ENCODE peak calls at places on chromosomes 13 and 19, in seven cellular contexts. P, M, L, A, X, F and C are unnamed samples. For H3K4me1, the result is how much of the 10 kb centered on the place peaks cover.

GRCh38 chr13:54449922-54450321 is 1421.3 kb downstream of the OLFM4 start:
- DNase-seq in P (no peak), M (no peak), L (no peak), A (no peak), X (no peak), F (no peak), C (no peak)

GRCh38 chr13:31433201-31433600 is 233.4 kb downstream of the B3GLCT start:
- DNase-seq in P (no peak), M (no peak), L (no peak), A (no peak), X (peak), F (no peak), C (no peak)

GRCh38 chr19:51093510-51094345 is 11.0 kb upstream of the KLK14 start:
- DNase-seq in P (no peak), M (no peak), L (no peak), A (no peak), X (no peak), F (no peak), C (no peak)

GRCh38 chr19:18294467-18294864 is 13.0 kb upstream of the JUND start:
- DNase-seq in P (peak), M (peak), L (peak), A (peak), X (no peak), F (peak), C (no peak)

GRCh38 chr19:13955662-13956364 is 3.5 kb downstream of the DCAF15 start:
- DNase-seq in P (no peak), M (no peak), L (no peak), A (no peak), X (no peak), F (no peak), C (no peak)

GRCh38 chr13:51806571-51806970 is 2.6 kb upstream of the DHRS12 start:
- DNase-seq in P (no peak), M (no peak), L (peak), A (no peak), X (no peak), F (no peak), C (no peak)

GRCh38 chr13:50636007-50636704 is 207.3 kb downstream of the DLEU7 start:
- DNase-seq in P (no peak), M (no peak), L (no peak), A (no peak), X (no peak), F (peak), C (no peak)

GRCh38 chr13:21013682-21014038 is 47.7 kb downstream of the LATS2 start:
- DNase-seq in P (no peak), M (no peak), L (no peak), A (no peak), X (no peak), F (no peak), C (no peak)

GRCh38 chr13:28754698-28755545 is 36.2 kb upstream of the SLC46A3 start:
- DNase-seq in P (no peak), M (no peak), L (no peak), A (no peak), X (no peak), F (peak), C (peak)

GRCh38 chr13:57629391-57629804 is 2.1 kb upstream of the PCDH17 start:
- DNase-seq in P (no peak), M (no peak), L (peak), A (no peak), X (peak), F (no peak), C (no peak)

GRCh38 chr13:73465629-73465974 is 406.8 kb downstream of the KLF5 start:
- DNase-seq in P (no peak), M (no peak), L (no peak), A (no peak), X (peak), F (no peak), C (no peak)

GRCh38 chr13:110648155-110648819 is 32.9 kb downstream of the NAXD start:
- DNase-seq in P (peak), M (no peak), L (peak), A (no peak), X (no peak), F (peak), C (no peak)

GRCh38 chr13:94305463-94305862 is 174.0 kb downstream of the DCT start:
- DNase-seq in P (no peak), M (no peak), L (no peak), A (no peak), X (peak), F (no peak), C (no peak)

GRCh38 chr13:39961036-39961435 is 305.6 kb downstream of the COG6 start:
- DNase-seq in P (no peak), M (no peak), L (no peak), A (no peak), X (no peak), F (no peak), C (no peak)

GRCh38 chr19:18995804-18996241 is 37.5 kb downstream of the SUGP2 start:
- DNase-seq in P (peak), M (peak), L (peak), A (peak), X (peak), F (peak), C (peak)

GRCh38 chr19:55369651-55370304 is 485 bp downstream of the IL11 start:
- DNase-seq in P (peak), M (no peak), L (no peak), A (no peak), X (peak), F (peak), C (no peak)

GRCh38 chr19:6697291-6697690 is 23.2 kb downstream of the C3 start:
- DNase-seq in P (no peak), M (no peak), L (no peak), A (no peak), X (no peak), F (no peak), C (no peak)

GRCh38 chr13:106349080-106349841 is 186.2 kb downstream of the EFNB2 start:
- DNase-seq in P (no peak), M (peak), L (peak), A (no peak), X (peak), F (peak), C (peak)

GRCh38 chr19:45817725-45818301 is 2.7 kb upstream of the RSPH6A start:
- DNase-seq in P (no peak), M (no peak), L (no peak), A (no peak), X (no peak), F (peak), C (no peak)

DNA sequence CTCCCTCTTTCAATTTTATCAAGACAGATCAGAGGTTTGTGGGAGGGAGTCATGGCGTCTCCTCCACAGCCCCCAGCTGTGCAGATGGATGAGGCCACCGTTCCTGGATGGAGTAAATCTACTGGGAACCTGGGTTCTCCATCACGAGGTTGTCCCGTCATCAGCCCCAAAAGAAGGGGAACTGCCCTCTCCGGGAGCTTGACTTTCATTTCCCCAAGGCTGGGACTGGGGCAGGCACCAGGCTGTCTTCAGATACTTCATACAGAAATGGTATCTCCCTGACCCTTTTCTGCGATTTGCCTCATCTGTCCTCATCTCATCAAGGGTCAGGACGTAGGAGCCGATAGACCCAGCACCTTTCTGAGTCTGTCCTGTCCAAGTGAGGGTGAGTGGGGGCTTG is 9.8 kb downstream of the LILRB2 start:
- DNase-seq in P (peak), M (no peak), L (no peak), A (no peak), X (no peak), F (no peak), C (peak)
- H3K4me1 ChIP-seq in P (under half), M (under half), L (under half), A (under half), X (under half), F (under half), C (under half)

GRCh38 chr19:47188507-47189033 is 42.4 kb downstream of the BBC3 start:
- DNase-seq in P (no peak), M (no peak), L (no peak), A (no peak), X (no peak), F (no peak), C (no peak)
- H3K4me1 ChIP-seq in P (under half), M (under half), L (under half), A (under half), X (under half), F (under half), C (under half)

GRCh38 chr19:5622465-5623396 is at the start of the genes SAFB and SAFB2:
- DNase-seq in P (peak), M (peak), L (peak), A (peak), X (peak), F (peak), C (peak)

GRCh38 chr19:5624741-5625140 is 1.9 kb downstream of the SAFB start:
- DNase-seq in P (no peak), M (no peak), L (no peak), A (no peak), X (no peak), F (no peak), C (no peak)

GRCh38 chr19:5624154-5624663 is 1.3 kb downstream of the SAFB start:
- DNase-seq in P (peak), M (peak), L (peak), A (no peak), X (peak), F (peak), C (peak)

GRCh38 chr19:5621945-5622464 is 571 bp downstream of the SAFB2 start:
- DNase-seq in P (peak), M (peak), L (peak), A (peak), X (peak), F (peak), C (no peak)

DNA sequence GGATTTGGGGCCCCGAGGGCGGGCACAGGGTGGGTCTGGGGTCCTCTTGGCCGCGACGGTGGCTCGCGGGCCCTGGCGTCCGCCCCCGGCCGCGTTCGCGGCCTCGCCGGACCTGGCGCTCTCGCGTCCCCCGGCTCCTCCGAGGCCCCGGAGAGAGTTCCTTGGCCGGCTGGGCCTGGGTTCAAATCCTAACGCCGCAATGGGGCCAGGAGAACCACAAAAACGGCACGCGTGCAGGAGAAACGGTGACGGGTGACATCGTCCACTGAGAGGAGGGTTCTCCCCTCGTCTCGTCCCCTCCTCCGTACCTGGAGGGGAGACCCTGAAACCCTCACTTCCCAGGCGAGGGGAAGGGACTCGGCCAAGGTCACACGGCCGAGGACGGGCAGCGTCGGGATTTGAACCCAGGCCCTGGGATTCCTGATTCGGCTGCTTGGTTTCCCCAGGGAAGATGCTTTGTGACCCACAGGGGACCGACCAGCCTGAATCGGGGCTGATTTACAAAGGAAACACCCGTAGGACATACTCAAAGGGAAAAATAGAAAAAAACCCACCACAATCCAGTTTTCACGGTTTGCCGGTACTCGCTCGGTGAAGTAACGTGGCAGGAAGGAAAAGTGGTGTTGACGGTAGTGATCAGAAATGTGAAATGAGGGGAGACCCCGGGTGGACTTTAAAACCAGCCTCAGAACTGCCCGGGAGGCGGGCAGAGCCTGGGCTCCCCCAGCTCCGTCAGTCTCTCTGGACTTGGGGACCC is 692 bp downstream of the SAFB start:
- DNase-seq in P (no peak), M (no peak), L (peak), A (peak), X (no peak), F (peak), C (no peak)
- H3K4me1 ChIP-seq in P (under half), M (under half), L (half or more), A (half or more), X (half or more), F (under half), C (under half)

GRCh38 chr19:33066543-33066942 is 1.9 kb upstream of the RHPN2 start:
- DNase-seq in P (no peak), M (no peak), L (no peak), A (no peak), X (no peak), F (no peak), C (no peak)
- H3K4me1 ChIP-seq in P (under half), M (under half), L (under half), A (under half), X (under half), F (under half), C (under half)

GRCh38 chr19:38429811-38430156 is 3.7 kb upstream of the RYR1 start:
- DNase-seq in P (no peak), M (no peak), L (no peak), A (no peak), X (no peak), F (no peak), C (no peak)
- H3K4me1 ChIP-seq in P (under half), M (under half), L (under half), A (under half), X (under half), F (under half), C (under half)

GRCh38 chr13:33256148-33256547 is 29.4 kb downstream of the STARD13 start:
- DNase-seq in P (no peak), M (no peak), L (no peak), A (no peak), X (no peak), F (no peak), C (no peak)
- H3K4me1 ChIP-seq in P (under half), M (under half), L (under half), A (under half), X (under half), F (under half), C (under half)

DNA sequence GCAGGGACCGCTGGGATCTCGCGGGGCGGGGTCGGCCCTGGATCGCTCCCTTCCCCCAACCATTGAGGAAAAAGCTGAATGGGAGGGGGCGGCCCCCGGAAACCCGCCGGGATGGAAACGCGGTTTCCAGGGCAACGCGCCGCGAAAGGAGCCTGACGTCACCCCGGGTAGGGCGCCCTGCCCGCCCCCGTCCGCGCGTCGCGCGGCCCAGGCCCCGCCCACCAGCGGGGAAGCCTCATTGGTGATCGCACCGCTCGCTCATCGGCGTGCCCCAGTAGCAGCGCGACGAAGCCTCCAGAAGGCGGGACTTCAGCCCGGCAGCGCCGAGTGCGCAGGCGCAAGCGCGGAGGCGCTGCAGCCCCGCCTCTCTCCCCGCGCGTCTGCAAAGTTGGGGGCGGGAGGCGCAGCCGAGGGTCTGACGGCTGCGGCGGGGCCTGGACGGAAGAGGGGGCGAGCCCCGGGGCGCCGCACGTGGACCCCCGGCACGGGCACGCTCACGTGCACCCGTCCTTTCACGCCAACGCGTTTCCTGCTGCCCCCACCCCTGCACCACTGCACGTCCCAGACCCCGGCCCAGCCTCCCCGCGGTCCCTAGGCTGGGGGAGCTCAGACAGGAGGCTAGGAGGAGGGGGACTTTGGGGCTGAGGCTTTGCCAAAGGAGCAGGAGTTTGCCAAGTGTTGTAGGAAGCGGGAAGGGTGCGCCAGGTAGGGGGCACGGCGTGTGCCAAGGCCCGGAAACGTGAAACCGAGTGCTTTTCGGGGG is 8.2 kb upstream of the CIRBP start:
- DNase-seq in P (peak), M (peak), L (peak), A (peak), X (peak), F (peak), C (peak)
- H3K4me1 ChIP-seq in P (half or more), M (under half), L (half or more), A (under half), X (half or more), F (under half), C (under half)